ENCODE peak calls at places on chromosomes 16 and 17, in eight cellular contexts. R is fibroblast of pulmonary artery, V is brain microvascular endothelial cell, S is NB4, K is A549, D is lower leg skin, B is activated B cell treated with CpG ODN at 0.5 μM for 24 hours, I is upper lobe of right lung. J is an unnamed sample.

GRCh38 chr17:3845361-3845753 is 689 bp downstream of the NCBP3 start:
- DNase-seq in K (no peak), R (peak), D (no peak), S (peak), V (no peak), I (no peak), B (peak), J (no peak)

GRCh38 chr16:81469710-81470481 is 25.3 kb downstream of the CMIP start:
- DNase-seq in S (peak), R (no peak), V (no peak), D (no peak), I (no peak), K (no peak), B (no peak), J (no peak)

GRCh38 chr16:87966685-87967185 is 15.5 kb downstream of the BANP start:
- DNase-seq in K (no peak), D (no peak), I (no peak), B (no peak), S (no peak), R (no peak), V (no peak), J (no peak)

GRCh38 chr17:65022137-65022536 is 34.4 kb downstream of the GNA13 start:
- DNase-seq in D (no peak), S (no peak), R (no peak), B (no peak), K (no peak), I (no peak), V (no peak), J (no peak)

GRCh38 chr17:9905902-9906301 is 831 bp upstream of the RCVRN start:
- DNase-seq in R (peak), K (peak), D (no peak), B (no peak), S (peak), V (no peak), I (peak), J (no peak)

GRCh38 chr17:19538095-19539039 is 4.7 kb downstream of the SLC47A1 start:
- DNase-seq in S (peak), V (no peak), D (no peak), B (no peak), R (no peak), K (no peak), I (peak), J (no peak)

GRCh38 chr17:18951941-18952842 is at the start of gene SLC5A10:
- DNase-seq in V (no peak), K (peak), R (no peak), S (no peak), D (no peak), I (peak), B (no peak), J (no peak)

GRCh38 chr16:11602321-11602720 is 15.6 kb upstream of the LITAF start:
- DNase-seq in R (no peak), I (peak), D (no peak), S (no peak), B (no peak), K (no peak), V (no peak), J (no peak)

GRCh38 chr16:81936209-81936608 is 75.1 kb downstream of the SDR42E1 start:
- DNase-seq in D (no peak), V (no peak), K (no peak), S (no peak), R (no peak), B (no peak), I (no peak), J (no peak)

GRCh38 chr16:20236890-20237289 is 90.4 kb downstream of the GP2 start:
- DNase-seq in K (no peak), S (no peak), I (no peak), R (no peak), B (no peak), V (no peak), D (no peak), J (no peak)

GRCh38 chr17:44829558-44830358 is at the start of gene GJC1:
- DNase-seq in D (no peak), R (no peak), S (peak), V (no peak), K (peak), B (peak), I (peak), J (no peak)

GRCh38 chr16:716250-716607 is 1.3 kb downstream of the METRN start:
- DNase-seq in K (peak), V (peak), R (peak), D (no peak), S (no peak), I (no peak), B (no peak), J (no peak)

GRCh38 chr17:50551433-50551815 is 4.5 kb downstream of the SPATA20 start:
- DNase-seq in I (no peak), S (no peak), K (no peak), D (no peak), V (no peak), R (no peak), B (no peak), J (no peak)

GRCh38 chr17:74759941-74760340 is 11.5 kb downstream of the NHERF1 start:
- DNase-seq in R (no peak), K (no peak), V (no peak), S (no peak), B (no peak), I (peak), D (no peak), J (peak)

GRCh38 chr16:79169239-79169638 is 431.3 kb downstream of the MAF start:
- DNase-seq in K (no peak), I (no peak), V (peak), D (no peak), R (no peak), S (peak), B (no peak), J (no peak)

GRCh38 chr17:624341-624860 is 90.2 kb downstream of the VPS53 start:
- DNase-seq in B (no peak), R (peak), I (no peak), S (no peak), K (no peak), V (no peak), D (no peak), J (no peak)

GRCh38 chr16:17397499-17397891 is 73.3 kb downstream of the XYLT1 start:
- DNase-seq in K (peak), I (no peak), B (no peak), V (no peak), R (peak), D (peak), S (no peak), J (no peak)

GRCh38 chr17:47279062-47279801 is 25.6 kb downstream of the ITGB3 start:
- DNase-seq in R (peak), S (peak), D (peak), B (peak), K (peak), V (peak), I (peak), J (no peak)
- TF ChIP-seq CTCF in R (no peak), S (no peak), D (no peak), B (no peak), K (no peak), V (peak), I (no peak), J (no peak)

DNA sequence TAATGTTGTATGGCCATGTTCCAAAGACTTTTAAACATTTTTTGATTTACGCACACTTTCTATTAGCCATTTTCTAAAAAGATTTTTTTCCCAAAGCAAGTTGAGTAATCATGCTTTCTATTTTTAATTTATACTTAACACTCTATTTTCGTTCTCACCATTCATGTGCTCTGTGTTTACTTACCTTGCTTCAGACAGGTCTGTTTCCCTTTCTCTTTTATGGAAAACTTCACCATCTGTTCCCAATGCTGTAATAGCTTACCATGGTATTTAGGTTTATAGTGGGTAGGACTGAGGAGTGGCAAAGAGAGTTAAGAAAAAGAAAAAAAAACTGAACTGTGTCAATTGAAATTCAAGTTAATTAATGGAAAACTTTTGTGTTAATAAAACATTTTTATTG is 37.5 kb upstream of the KCNJ16 start:
- DNase-seq in I (no peak), S (no peak), B (no peak), D (no peak), R (no peak), V (no peak), K (no peak), J (no peak)
- TF ChIP-seq CTCF in I (no peak), S (no peak), B (no peak), D (no peak), R (no peak), V (no peak), K (no peak), J (no peak)

DNA sequence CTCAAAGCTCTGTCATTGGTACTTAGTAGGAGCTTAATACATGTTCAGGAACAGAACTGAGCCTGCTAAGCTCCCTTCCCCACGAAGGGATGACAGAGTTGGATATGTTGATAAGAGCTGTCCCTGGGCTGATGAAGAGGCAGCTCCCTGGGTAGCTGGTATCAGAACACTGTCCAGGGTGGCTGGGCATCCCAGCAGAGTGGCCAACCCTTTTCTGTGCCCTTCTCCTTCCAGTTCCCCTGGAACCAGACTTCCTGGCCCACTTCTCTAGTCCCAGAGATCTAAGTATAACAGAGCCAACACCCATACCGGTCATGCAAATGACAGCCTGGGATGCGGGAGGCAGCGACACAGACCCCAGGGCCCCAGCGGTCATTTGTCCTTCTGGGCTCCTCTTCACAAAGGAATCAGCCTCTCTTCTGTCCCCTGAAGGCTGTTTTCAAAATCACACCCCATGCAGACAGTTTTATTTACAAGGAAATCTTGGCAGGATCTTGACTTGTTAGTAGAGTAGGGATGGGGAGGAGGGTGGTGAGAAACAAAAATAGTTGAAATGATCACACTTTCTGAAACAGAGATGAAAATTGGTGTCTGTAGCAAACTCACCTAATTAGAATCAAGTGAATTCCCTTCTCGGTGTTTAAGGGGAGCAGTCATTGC is 1.4 kb upstream of the RHBDL3 start:
- DNase-seq in R (no peak), S (no peak), B (no peak), K (peak), I (no peak), D (no peak), V (no peak), J (no peak)
- TF ChIP-seq CTCF in R (peak), S (no peak), B (no peak), K (no peak), I (no peak), D (no peak), V (peak), J (no peak)

DNA sequence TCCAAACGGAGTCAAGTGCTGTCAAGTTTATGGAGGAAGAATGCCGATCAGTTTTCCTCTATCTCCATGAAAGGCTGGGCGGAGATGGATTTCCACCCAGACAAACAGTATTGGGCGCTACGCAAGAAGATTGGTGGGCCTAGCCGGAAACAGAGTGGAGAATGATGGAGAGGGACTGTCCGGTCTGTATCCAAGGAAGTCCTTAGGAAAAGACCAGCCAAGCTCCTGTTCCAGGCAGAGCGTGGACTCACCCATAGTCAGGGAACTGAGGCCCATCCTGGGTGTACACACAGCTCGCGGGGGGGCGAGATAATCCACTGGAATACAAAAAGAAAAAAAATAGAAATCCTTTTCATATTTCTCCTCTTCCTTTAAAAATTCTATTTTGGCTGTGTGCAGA is 1.5 kb upstream of the ABCC12 start:
- DNase-seq in I (no peak), D (no peak), V (no peak), S (no peak), K (no peak), R (no peak), B (no peak), J (no peak)
- TF ChIP-seq CTCF in I (no peak), D (no peak), V (no peak), S (no peak), K (no peak), R (no peak), B (no peak), J (no peak)

GRCh38 chr16:85246473-85246872 is 134.2 kb upstream of the CIBAR2 start:
- DNase-seq in K (no peak), V (no peak), R (no peak), D (no peak), I (no peak), S (no peak), B (no peak), J (no peak)
- TF ChIP-seq CTCF in K (no peak), V (no peak), R (no peak), D (no peak), I (no peak), S (no peak), B (no peak), J (no peak)

DNA sequence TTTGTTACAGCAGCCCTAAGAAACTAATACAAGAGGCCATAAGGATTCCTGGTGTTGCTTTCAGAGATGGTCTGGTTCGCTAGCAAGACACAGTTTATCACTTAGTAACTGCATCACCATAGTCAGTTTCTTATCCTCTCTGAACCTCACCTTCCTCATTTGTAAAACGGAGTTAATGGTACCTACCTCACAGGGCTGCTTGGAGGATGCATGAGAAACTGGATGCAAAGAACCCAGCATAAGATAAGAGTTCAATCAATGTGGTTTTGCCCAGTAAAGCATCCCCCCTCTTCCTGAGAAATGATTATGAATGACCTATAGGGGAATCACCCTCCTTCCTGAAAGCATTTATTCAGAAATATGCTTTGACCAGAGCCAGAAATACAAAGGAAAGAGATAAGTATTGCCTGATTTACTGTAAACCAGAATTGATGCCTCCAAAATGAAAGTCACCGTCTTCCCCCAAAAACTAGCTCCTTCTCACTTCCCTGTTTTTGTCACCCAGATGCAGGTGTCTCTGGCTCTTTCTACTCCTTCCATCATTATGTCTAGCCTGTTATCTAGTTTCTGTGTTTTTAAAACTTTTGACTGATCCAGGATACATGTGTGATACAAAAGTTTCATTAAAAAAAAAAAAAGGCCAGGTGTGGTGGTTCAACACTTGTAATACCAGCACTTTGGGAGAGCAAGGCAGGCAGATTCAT is 2.8 kb upstream of the TEFM start:
- DNase-seq in K (no peak), I (no peak), B (no peak), V (no peak), S (no peak), D (no peak), R (no peak), J (no peak)
- TF ChIP-seq CTCF in K (no peak), I (no peak), B (no peak), V (no peak), S (no peak), D (no peak), R (no peak), J (no peak)

DNA sequence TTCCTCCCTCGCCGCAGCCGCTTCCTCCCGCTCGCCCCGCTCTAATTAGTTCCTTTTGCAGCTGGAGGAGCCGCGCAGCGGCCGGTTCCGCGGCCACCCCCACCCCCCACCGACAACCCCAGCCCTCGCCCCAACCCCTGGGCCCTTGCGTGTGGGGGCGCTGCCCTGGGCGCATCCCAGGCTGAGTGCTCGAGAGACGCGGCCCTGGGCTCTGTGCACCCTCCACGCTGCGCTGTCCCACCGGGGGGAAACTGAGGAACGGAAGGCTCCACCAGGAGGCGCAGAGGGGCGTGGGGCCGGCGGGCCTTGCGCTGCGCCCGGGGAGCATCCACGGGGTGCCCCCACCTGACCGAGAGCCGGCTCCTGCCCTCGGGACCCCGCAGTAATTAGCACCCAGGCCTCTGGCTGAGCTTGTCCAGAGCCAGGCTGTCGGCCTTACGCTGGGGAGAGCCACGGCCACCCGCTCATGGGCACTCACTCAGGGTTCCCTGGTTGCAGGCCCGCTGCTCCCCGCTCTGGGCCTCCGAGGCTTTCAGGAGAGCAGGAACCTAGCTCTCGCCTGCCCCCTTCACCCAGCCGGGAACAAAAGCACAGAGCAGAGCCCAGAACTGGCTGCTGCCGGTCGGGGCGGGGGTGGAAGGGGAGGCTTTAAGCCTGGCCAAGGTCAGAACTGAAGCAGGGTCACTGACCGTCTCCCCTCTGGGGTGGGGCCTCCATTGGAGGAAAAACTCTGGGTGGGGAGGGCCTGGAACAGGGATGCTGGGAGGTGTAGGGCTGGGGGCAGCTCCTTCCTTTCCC is 12.1 kb downstream of the GLIS2 start:
- DNase-seq in V (no peak), K (no peak), B (peak), D (peak), I (peak), R (peak), S (peak), J (no peak)
- TF ChIP-seq CTCF in V (peak), K (no peak), B (no peak), D (no peak), I (peak), R (peak), S (peak), J (no peak)